ENCODE peak calls at places on chromosome 21, in five cellular contexts. One of them, this sample, is unnamed.

GRCh38 chr21:45292399-45293213 is 4.9 kb upstream of the POFUT2 start:
- DNase-seq in GM13976: peak
- DNase-seq in erythroblast: peak
- DNase-seq in adrenal gland: peak
- DNase-seq in glutamatergic neuron: peak
- DNase-seq in this sample: peak

GRCh38 chr21:26170471-26171309 is at the start of gene APP:
- DNase-seq in erythroblast: peak
- DNase-seq in adrenal gland: peak
- DNase-seq in GM13976: peak
- DNase-seq in glutamatergic neuron: peak
- DNase-seq in this sample: peak

GRCh38 chr21:41767606-41768370 is 936 bp upstream of the RIPK4 start:
- DNase-seq in adrenal gland: no peak
- DNase-seq in GM13976: peak
- DNase-seq in erythroblast: no peak
- DNase-seq in glutamatergic neuron: no peak
- DNase-seq in this sample: peak

GRCh38 chr21:45592208-45592619 is 50.0 kb upstream of the SLC19A1 start:
- DNase-seq in glutamatergic neuron: no peak
- DNase-seq in erythroblast: peak
- DNase-seq in adrenal gland: no peak
- DNase-seq in GM13976: peak
- DNase-seq in this sample: no peak

GRCh38 chr21:45504021-45504515 is 38.2 kb downstream of the SLC19A1 start:
- DNase-seq in glutamatergic neuron: peak
- DNase-seq in adrenal gland: no peak
- DNase-seq in GM13976: no peak
- DNase-seq in erythroblast: no peak
- DNase-seq in this sample: no peak

GRCh38 chr21:35096959-35097358 is 47.9 kb upstream of the RUNX1 start:
- DNase-seq in adrenal gland: no peak
- DNase-seq in GM13976: no peak
- DNase-seq in erythroblast: no peak
- DNase-seq in glutamatergic neuron: no peak
- DNase-seq in this sample: no peak

GRCh38 chr21:41460578-41461527 is 34.8 kb downstream of the MX1 start:
- DNase-seq in erythroblast: peak
- DNase-seq in adrenal gland: peak
- DNase-seq in glutamatergic neuron: peak
- DNase-seq in GM13976: peak
- DNase-seq in this sample: peak

GRCh38 chr21:44050276-44050675 is 38.2 kb downstream of the TRAPPC10 start:
- DNase-seq in glutamatergic neuron: no peak
- DNase-seq in adrenal gland: no peak
- DNase-seq in GM13976: no peak
- DNase-seq in erythroblast: no peak
- DNase-seq in this sample: no peak

GRCh38 chr21:42739061-42739931 is 85.9 kb downstream of the PDE9A start:
- DNase-seq in adrenal gland: no peak
- DNase-seq in GM13976: no peak
- DNase-seq in erythroblast: no peak
- DNase-seq in glutamatergic neuron: no peak
- DNase-seq in this sample: no peak

GRCh38 chr21:44729336-44730027 is 18.1 kb upstream of the TSPEAR start:
- DNase-seq in adrenal gland: no peak
- DNase-seq in glutamatergic neuron: no peak
- DNase-seq in GM13976: no peak
- DNase-seq in erythroblast: no peak
- DNase-seq in this sample: no peak

GRCh38 chr21:44871576-44872265 is 1.8 kb downstream of the PTTG1IP start:
- DNase-seq in adrenal gland: no peak
- DNase-seq in GM13976: no peak
- DNase-seq in glutamatergic neuron: no peak
- DNase-seq in erythroblast: peak
- DNase-seq in this sample: no peak

GRCh38 chr21:46039891-46040660 is 57.8 kb upstream of the COL6A2 start:
- DNase-seq in GM13976: no peak
- DNase-seq in erythroblast: no peak
- DNase-seq in glutamatergic neuron: no peak
- DNase-seq in adrenal gland: no peak
- DNase-seq in this sample: no peak

GRCh38 chr21:35529141-35529863 is 480.2 kb upstream of the RUNX1 start:
- DNase-seq in erythroblast: peak
- DNase-seq in GM13976: peak
- DNase-seq in adrenal gland: no peak
- DNase-seq in glutamatergic neuron: no peak
- DNase-seq in this sample: no peak

GRCh38 chr21:25500598-25500997 is 106.7 kb downstream of the MRPL39 start:
- DNase-seq in GM13976: no peak
- DNase-seq in erythroblast: no peak
- DNase-seq in glutamatergic neuron: no peak
- DNase-seq in adrenal gland: no peak
- DNase-seq in this sample: no peak

GRCh38 chr21:45913886-45914285 is 67.7 kb upstream of the COL6A1 start:
- DNase-seq in adrenal gland: no peak
- DNase-seq in glutamatergic neuron: no peak
- DNase-seq in erythroblast: no peak
- DNase-seq in GM13976: no peak
- DNase-seq in this sample: no peak

This sample was measured in nephron progenitor cell.